ENCODE peak calls at places on chromosomes 4 and X, in six cellular contexts. B is A549, Y is IMR-90, X is K562, S is HepG2, V is GM12878. J is an unnamed sample.

GRCh38 chr4:156193116-156193515 is 239.4 kb upstream of the CTSO start:
- DNase-seq in B (no peak), Y (peak; percentile 17), X (no peak), S (no peak), V (no peak), J (no peak)

GRCh38 chr4:3201718-3202702 is 46.9 kb upstream of the MSANTD1 start:
- DNase-seq in B (no peak), Y (peak; percentile 69), X (no peak), S (peak; percentile 53), V (peak; percentile 38), J (no peak)

GRCh38 chrX:129777218-129777768 is 2.5 kb upstream of the SASH3 start:
- DNase-seq in B (no peak), Y (no peak), X (no peak), S (peak; percentile 19), V (no peak), J (no peak)

GRCh38 chrX:107701493-107702121 is 73.3 kb downstream of the PRPS1 start:
- DNase-seq in B (no peak), Y (no peak), X (no peak), S (no peak), V (no peak), J (no peak)

GRCh38 chr4:16439003-16439402 is 212.7 kb upstream of the TAPT1 start:
- DNase-seq in B (no peak), Y (peak; percentile 43), X (no peak), S (no peak), V (no peak), J (no peak)

GRCh38 chr4:145061325-145061920 is 36.6 kb downstream of the ANAPC10 start:
- DNase-seq in B (peak; percentile 57), Y (peak; percentile 67), X (peak; percentile 11), S (peak; percentile 41), V (no peak), J (peak; percentile 24)

GRCh38 chrX:72100824-72101351 is 30.8 kb downstream of the RTL5 start:
- DNase-seq in B (no peak), Y (no peak), X (no peak), S (no peak), V (peak; percentile 70), J (no peak)

GRCh38 chrX:8548446-8548845 is 83.8 kb downstream of the VCX3B start:
- DNase-seq in B (no peak), Y (no peak), X (no peak), S (no peak), V (no peak), J (no peak)

GRCh38 chrX:16822723-16823122 is 36.5 kb downstream of the TXLNG start:
- DNase-seq in B (no peak), Y (peak; percentile 79), X (no peak), S (no peak), V (no peak), J (no peak)

DNA sequence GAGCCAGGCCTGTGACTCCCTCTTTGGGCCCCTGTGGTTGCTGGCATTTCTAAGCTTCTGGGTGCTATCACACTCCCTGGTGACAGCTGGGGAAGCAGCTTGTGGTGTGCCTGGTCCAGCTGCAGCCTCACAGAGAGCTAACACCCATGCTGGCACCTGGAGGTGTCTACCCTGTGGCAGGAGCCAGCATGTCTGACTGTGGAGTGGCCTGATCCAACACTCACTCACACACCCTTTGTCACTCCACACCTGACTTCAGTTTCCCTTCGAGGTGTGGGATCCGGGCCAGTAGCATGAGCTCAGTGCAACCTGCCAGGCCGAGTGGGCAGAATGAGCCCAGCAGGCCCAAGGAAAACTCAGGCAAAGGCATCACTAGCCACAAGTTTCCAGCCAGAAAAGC is 67.5 kb downstream of the TECRL start:
- DNase-seq in B (no peak), Y (no peak), X (no peak), S (no peak), V (no peak), J (no peak)
- TF ChIP-seq SMC3 in B (no peak), Y (no peak), X (no peak), S (no peak), V (no peak), J (no peak)

GRCh38 chrX:3589474-3589873 is 124.0 kb downstream of the PRKX start:
- DNase-seq in B (no peak), Y (no peak), X (no peak), S (no peak), V (no peak), J (no peak)
- TF ChIP-seq SMC3 in B (no peak), Y (no peak), X (no peak), S (no peak), V (no peak), J (no peak)

GRCh38 chr4:62288803-62289541 is 1088.8 kb downstream of the ADGRL3 start:
- DNase-seq in B (no peak), Y (no peak), X (no peak), S (no peak), V (no peak), J (peak; percentile 63)
- TF ChIP-seq SMC3 in B (no peak), Y (no peak), X (no peak), S (no peak), V (no peak), J (no peak)

DNA sequence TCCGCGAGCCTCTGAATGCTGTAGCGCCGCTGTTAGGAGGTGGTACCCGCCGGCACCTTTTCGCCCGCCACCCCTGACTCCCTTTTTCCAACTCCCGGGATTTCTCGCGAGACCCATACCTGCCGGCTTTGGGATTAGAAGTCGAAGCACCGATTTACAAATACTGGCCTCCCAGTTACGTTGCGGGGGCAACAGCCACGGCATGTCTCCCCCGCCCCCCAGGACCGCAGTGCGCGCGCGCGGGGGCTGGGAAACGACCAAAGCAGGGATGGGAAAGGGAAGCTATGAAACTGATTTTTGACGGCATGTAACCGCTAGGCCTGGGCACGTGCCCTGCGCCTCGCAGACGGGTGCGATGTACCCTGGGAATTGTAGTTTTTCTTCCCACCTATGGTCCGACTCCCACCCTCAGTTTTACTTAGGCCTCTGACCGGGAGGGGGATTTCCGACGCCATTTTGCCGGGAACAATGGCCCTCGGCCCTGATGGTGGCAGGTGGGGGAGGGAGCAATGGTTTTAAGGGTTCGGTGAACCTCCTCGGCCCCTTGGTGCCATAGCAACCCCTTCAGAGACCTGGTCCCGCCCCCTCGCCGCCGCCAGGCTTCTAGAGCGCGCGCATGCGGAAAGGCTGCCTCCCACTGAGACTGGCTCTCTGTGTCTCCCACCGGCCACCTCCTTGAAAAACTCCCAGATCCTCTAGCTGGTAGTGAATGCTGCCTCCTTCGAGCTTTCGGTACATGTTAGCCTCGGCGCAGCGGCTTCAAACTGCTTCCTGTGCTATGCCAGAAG is 772 bp upstream of the WNK3 start:
- DNase-seq in B (no peak), Y (peak; percentile 41), X (no peak), S (no peak), V (no peak), J (peak; percentile 71)
- TF ChIP-seq SMC3 in B (no peak), Y (no peak), X (no peak), S (no peak), V (no peak), J (no peak)

DNA sequence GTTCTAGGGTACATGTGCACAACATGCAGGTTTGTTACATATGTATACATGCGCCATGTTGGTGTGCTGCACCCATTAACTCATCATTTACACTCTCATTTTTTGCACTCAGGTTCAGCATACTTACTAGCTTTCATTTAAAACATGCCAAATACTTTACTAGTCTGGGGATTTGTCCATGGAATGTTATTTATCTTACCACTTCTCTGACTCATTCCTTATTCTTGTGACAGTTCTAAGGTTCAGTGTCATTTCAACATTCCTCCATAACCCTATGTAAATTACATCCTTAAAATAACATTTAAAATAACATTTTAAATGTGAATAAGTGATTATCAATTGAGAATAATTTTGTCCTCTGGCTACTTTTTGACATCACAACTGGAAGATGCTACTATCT is 19.5 kb upstream of the SYTL5 start:
- DNase-seq in B (no peak), Y (peak; percentile 31), X (no peak), S (peak; percentile 10), V (no peak), J (no peak)
- TF ChIP-seq SMC3 in B (no peak), Y (no peak), X (no peak), S (no peak), V (no peak), J (no peak)

GRCh38 chrX:10531927-10532326 is 88.5 kb downstream of the MID1 start:
- DNase-seq in B (no peak), Y (no peak), X (no peak), S (no peak), V (no peak), J (no peak)

GRCh38 chrX:10525381-10525780 is 95.0 kb downstream of the MID1 start:
- DNase-seq in B (no peak), Y (no peak), X (no peak), S (no peak), V (no peak), J (no peak)

GRCh38 chrX:10529344-10529743 is 91.0 kb downstream of the MID1 start:
- DNase-seq in B (no peak), Y (peak; percentile 60), X (no peak), S (no peak), V (no peak), J (no peak)

GRCh38 chrX:10524578-10524977 is 95.8 kb downstream of the MID1 start:
- DNase-seq in B (no peak), Y (no peak), X (no peak), S (no peak), V (no peak), J (no peak)

DNA sequence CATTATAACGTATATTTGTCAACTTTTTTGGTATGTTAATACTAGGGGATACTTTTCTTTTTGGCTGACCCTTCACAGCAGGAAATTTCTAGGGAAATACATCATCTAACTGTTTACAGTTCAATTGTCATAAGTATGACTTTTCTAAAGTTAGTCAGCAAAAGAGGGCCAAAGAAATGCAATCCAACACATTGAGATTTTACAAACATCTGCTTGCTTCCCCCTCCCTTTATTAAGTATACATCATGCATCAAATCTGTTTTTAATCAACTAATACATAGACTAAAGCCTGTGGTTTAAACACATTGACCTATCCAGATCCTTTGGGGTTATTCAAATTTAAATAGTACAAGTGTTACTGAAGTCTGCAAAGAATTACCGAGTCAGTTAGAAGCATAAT is 93.9 kb downstream of the MID1 start:
- DNase-seq in B (no peak), Y (peak; percentile 63), X (no peak), S (no peak), V (no peak), J (no peak)
- TF ChIP-seq SMC3 in B (no peak), Y (no peak), X (no peak), S (no peak), V (no peak), J (no peak)

DNA sequence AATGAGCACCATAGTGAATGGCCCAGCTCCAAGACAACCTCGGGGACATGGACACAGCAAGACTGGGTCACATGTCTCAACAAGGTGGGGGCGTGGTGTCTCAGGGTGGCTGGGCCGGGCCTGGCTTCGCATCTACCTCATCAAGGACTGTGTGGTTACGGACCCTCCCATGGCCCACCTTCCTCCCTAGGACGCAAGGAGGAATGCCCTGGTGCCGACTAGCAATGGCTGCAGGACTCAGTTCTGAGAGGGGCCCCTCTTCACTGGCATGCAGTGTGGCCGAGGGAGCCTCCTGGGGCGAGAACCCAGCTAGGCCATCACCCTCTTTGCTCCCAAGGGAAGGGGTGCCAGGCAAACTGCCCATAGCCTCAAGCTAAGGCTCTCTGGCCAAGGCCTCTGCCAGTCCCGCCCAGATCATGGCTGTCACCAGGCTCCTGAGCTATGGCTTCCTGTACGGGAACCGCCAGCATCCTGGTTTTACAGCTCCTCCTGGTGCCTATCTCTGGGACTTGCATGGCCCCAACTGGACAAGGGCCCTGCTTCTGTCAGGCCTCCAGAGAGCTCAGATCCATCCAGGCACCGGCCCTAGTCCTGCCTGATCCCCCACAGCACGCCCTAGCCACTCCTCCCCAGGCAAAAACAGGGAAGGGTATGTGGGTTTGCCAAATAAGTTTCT is 218.0 kb upstream of the AGTR2 start:
- DNase-seq in B (no peak), Y (no peak), X (no peak), S (peak; percentile 44), V (no peak), J (peak; percentile 61)
- TF ChIP-seq SMC3 in B (no peak), Y (no peak), X (no peak), S (no peak), V (no peak), J (peak; percentile 9)

GRCh38 chrX:120774611-120775010 is 101.1 kb downstream of the CT47B1 start:
- DNase-seq in B (no peak), Y (no peak), X (no peak), S (no peak), V (no peak), J (no peak)
- TF ChIP-seq SMC3 in B (no peak), Y (no peak), X (no peak), S (no peak), V (no peak), J (no peak)